ENCODE peak calls at places on chromosome 18, in ten cellular contexts. X is prostate gland, N is H1, E is Peyer's patch, Z is vagina, F is adrenal gland, G is gastrocnemius medialis, L is IMR-90, S is breast epithelium, O is tibial nerve. J is an unnamed sample.

GRCh38 chr18:67805261-67805660 is 288.7 kb upstream of the DSEL start:
- DNase-seq in X (no peak), N (no peak), E (no peak), Z (no peak), F (no peak), G (no peak), L (no peak), S (no peak), O (no peak), J (no peak)

GRCh38 chr18:45285251-45285650 is 330.0 kb upstream of the SLC14A2 start:
- DNase-seq in X (no peak), N (no peak), E (no peak), Z (no peak), F (no peak), G (peak; percentile 11), L (no peak), S (no peak), O (no peak), J (no peak)

GRCh38 chr18:27959101-27959500 is 217.8 kb downstream of the CDH2 start:
- DNase-seq in X (no peak), N (no peak), E (no peak), Z (no peak), F (no peak), G (no peak), L (peak; percentile 24), S (no peak), O (no peak), J (no peak)

GRCh38 chr18:33951031-33951430 is 273.7 kb downstream of the NOL4 start:
- DNase-seq in X (no peak), N (no peak), E (no peak), Z (no peak), F (no peak), G (no peak), L (peak; percentile 14), S (no peak), O (no peak), J (no peak)

GRCh38 chr18:9015689-9016088 is 86.8 kb upstream of the NDUFV2 start:
- DNase-seq in X (no peak), N (no peak), E (no peak), Z (no peak), F (no peak), G (no peak), L (no peak), S (no peak), O (no peak), J (no peak)

GRCh38 chr18:59419386-59419785 is 60.3 kb upstream of the LMAN1 start:
- DNase-seq in X (no peak), N (no peak), E (no peak), Z (no peak), F (no peak), G (no peak), L (peak; percentile 71), S (no peak), O (no peak), J (no peak)

GRCh38 chr18:48940854-48941531 is 9.8 kb downstream of the SMAD7 start:
- DNase-seq in X (no peak), N (no peak), E (no peak), Z (no peak), F (no peak), G (no peak), L (peak; percentile 45), S (no peak), O (no peak), J (no peak)

GRCh38 chr18:23354625-23355024 is 98.5 kb upstream of the RIOK3 start:
- DNase-seq in X (no peak), N (peak; percentile 33), E (no peak), Z (no peak), F (no peak), G (no peak), L (peak; percentile 76), S (no peak), O (no peak), J (no peak)

GRCh38 chr18:58139627-58140026 is 95.6 kb downstream of the NEDD4L start:
- DNase-seq in X (no peak), N (no peak), E (no peak), Z (no peak), F (no peak), G (no peak), L (no peak), S (no peak), O (no peak), J (no peak)

GRCh38 chr18:58136865-58137264 is 92.8 kb downstream of the NEDD4L start:
- DNase-seq in X (no peak), N (no peak), E (no peak), Z (no peak), F (no peak), G (no peak), L (no peak), S (no peak), O (no peak), J (no peak)

GRCh38 chr18:58135806-58136331 is 91.8 kb downstream of the NEDD4L start:
- DNase-seq in X (no peak), N (peak; percentile 70), E (no peak), Z (no peak), F (peak; percentile 69), G (no peak), L (peak; percentile 74), S (no peak), O (peak; percentile 53), J (no peak)

GRCh38 chr18:58132595-58133191 is 88.7 kb downstream of the NEDD4L start:
- DNase-seq in X (no peak), N (no peak), E (no peak), Z (no peak), F (no peak), G (no peak), L (peak; percentile 20), S (no peak), O (no peak), J (peak; percentile 14)

GRCh38 chr18:58135170-58135569 is 91.1 kb downstream of the NEDD4L start:
- DNase-seq in X (no peak), N (no peak), E (no peak), Z (no peak), F (no peak), G (no peak), L (peak; percentile 95), S (no peak), O (no peak), J (peak; percentile 28)
- H3K4me3 ChIP-seq in X (no peak overlapping the region), N (no peak overlapping the region), E (no peak overlapping the region), Z (no peak overlapping the region), F (no peak overlapping the region), G (no peak overlapping the region), L (no peak overlapping the region), S (no peak overlapping the region), O (no peak overlapping the region), J (no peak overlapping the region)

GRCh38 chr18:32552421-32553030 is 81.8 kb upstream of the GAREM1 start:
- DNase-seq in X (peak; percentile 76), N (peak; percentile 62), E (no peak), Z (no peak), F (peak; percentile 82), G (peak; percentile 39), L (peak; percentile 69), S (peak; percentile 56), O (peak; percentile 82), J (peak; percentile 63)

GRCh38 chr18:32553174-32553573 is 82.5 kb upstream of the GAREM1 start:
- DNase-seq in X (no peak), N (no peak), E (no peak), Z (no peak), F (no peak), G (no peak), L (no peak), S (no peak), O (no peak), J (no peak)

GRCh38 chr18:32550958-32551357 is 80.3 kb upstream of the GAREM1 start:
- DNase-seq in X (no peak), N (no peak), E (no peak), Z (no peak), F (no peak), G (no peak), L (no peak), S (no peak), O (no peak), J (no peak)

GRCh38 chr18:32549248-32549842 is 78.7 kb upstream of the GAREM1 start:
- DNase-seq in X (peak; percentile 17), N (peak; percentile 58), E (peak; percentile 56), Z (no peak), F (peak; percentile 58), G (no peak), L (peak; percentile 34), S (peak; percentile 20), O (peak; percentile 41), J (no peak)

DNA sequence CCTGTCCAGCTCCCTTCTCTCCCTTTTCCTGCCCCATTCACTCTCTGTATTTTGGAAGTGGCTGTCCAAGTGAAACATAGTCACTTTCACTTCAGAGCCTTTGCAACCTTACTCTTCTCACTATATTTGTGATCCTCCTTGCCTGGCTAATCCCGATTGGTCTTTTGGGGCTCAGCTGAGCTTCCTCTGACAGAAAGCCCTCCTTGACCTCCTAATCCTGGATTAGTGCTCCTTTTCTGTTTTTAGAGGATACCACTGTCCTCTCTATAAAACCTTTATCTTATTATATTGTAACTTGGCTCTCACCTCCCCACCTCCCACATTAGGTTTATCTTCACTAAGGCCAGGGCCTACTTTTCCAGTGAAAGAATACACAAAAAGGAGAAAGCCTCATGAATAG is 83.0 kb upstream of the GAREM1 start:
- DNase-seq in X (no peak), N (no peak), E (no peak), Z (no peak), F (no peak), G (no peak), L (no peak), S (no peak), O (no peak), J (no peak)
- TF ChIP-seq POLR2A in X (no peak), N (no peak), E (no peak), Z (no peak), F (no peak), G (no peak), L (no peak), S (no peak), O (no peak), J (no peak)

GRCh38 chr18:3747176-3747973 is 297.4 kb downstream of the TGIF1 start:
- DNase-seq in X (no peak), N (no peak), E (no peak), Z (no peak), F (peak; percentile 88), G (no peak), L (peak; percentile 77), S (no peak), O (peak; percentile 58), J (no peak)
- H3K4me3 ChIP-seq in X (no peak overlapping the region), N (no peak overlapping the region), E (no peak overlapping the region), Z (no peak overlapping the region), F (no peak overlapping the region), G (no peak overlapping the region), L (peak overlapping the region; percentile 27), S (no peak overlapping the region), O (no peak overlapping the region), J (no peak overlapping the region)

DNA sequence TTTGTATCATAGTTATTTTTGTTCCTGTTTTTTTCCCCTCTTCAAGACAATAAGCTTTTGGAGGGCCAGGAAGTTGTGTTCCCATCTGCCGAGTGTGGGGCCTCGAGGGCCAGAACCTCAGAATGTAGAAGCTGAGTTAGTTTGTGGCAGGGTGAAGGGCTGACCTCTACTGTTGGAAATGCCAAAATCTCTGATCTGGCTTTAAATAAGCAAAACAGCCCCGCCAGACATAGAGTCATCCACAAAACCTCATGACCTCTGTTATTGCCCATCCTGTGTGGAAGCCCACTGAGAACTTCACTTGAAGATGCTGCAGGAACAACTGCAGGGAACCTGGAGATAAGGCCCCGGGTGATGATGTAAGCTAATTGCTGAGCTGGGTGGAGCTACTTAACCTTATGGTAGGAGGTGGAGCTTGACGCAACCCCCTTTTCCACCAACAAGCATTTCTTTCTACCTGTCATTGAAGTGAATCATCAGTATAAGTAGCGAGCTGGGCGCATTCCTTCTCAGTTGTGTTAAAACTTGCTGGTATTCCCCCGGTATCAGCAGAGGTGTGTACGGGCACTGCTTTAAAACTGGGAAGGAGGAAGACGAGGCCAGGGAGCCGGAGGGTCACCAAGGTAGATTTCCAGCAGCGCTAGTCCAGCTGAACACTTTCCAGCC is 177.2 kb downstream of the NEDD4L start:
- DNase-seq in X (peak; percentile 70), N (peak; percentile 48), E (peak; percentile 58), Z (no peak), F (no peak), G (no peak), L (peak; percentile 53), S (peak; percentile 89), O (no peak), J (peak; percentile 71)
- TF ChIP-seq POLR2A in X (peak; percentile 89), N (no peak), E (peak; percentile 91), Z (no peak), F (no peak), G (no peak), L (no peak), S (peak; percentile 57), O (no peak), J (no peak)

J was measured in lower leg skin.